ENCODE peak calls at places on chromosomes 12 and 14, in seven cellular contexts. One of them, this sample, is unnamed.
A peak's percentile ranks its signal among the peaks of the same experiment; 100 is the strongest.

GRCh38 chr12:128075332-128075731 is 191.6 kb upstream of the TMEM132C start:
- DNase-seq in body of pancreas: no peak
- DNase-seq in thyroid gland: no peak
- DNase-seq in NB4: no peak
- DNase-seq in A549: no peak
- DNase-seq in heart left ventricle: no peak
- DNase-seq in tibial nerve: no peak
- DNase-seq in this sample: no peak

GRCh38 chr14:74618078-74618952 is 6.3 kb upstream of the LTBP2 start:
- DNase-seq in body of pancreas: peak; percentile 83
- DNase-seq in thyroid gland: no peak
- DNase-seq in NB4: peak; percentile 80
- DNase-seq in A549: peak; percentile 48
- DNase-seq in heart left ventricle: no peak
- DNase-seq in tibial nerve: peak; percentile 82
- DNase-seq in this sample: no peak

GRCh38 chr12:102912258-102912657 is 4.8 kb downstream of the PAH start:
- DNase-seq in body of pancreas: no peak
- DNase-seq in thyroid gland: no peak
- DNase-seq in NB4: no peak
- DNase-seq in A549: no peak
- DNase-seq in heart left ventricle: no peak
- DNase-seq in tibial nerve: no peak
- DNase-seq in this sample: no peak

GRCh38 chr12:119025786-119026185 is 44.4 kb downstream of the SRRM4 start:
- DNase-seq in body of pancreas: no peak
- DNase-seq in thyroid gland: no peak
- DNase-seq in NB4: no peak
- DNase-seq in A549: no peak
- DNase-seq in heart left ventricle: no peak
- DNase-seq in tibial nerve: no peak
- DNase-seq in this sample: no peak

GRCh38 chr14:61260939-61261776 is 20.0 kb downstream of the TMEM30B start:
- DNase-seq in body of pancreas: peak; percentile 33
- DNase-seq in thyroid gland: no peak
- DNase-seq in NB4: no peak
- DNase-seq in A549: no peak
- DNase-seq in heart left ventricle: no peak
- DNase-seq in tibial nerve: no peak
- DNase-seq in this sample: no peak

GRCh38 chr14:69358233-69358963 is 39.7 kb downstream of the ERH start:
- DNase-seq in body of pancreas: no peak
- DNase-seq in thyroid gland: no peak
- DNase-seq in NB4: no peak
- DNase-seq in A549: no peak
- DNase-seq in heart left ventricle: no peak
- DNase-seq in tibial nerve: no peak
- DNase-seq in this sample: no peak

GRCh38 chr14:102262894-102263462 is 42.0 kb downstream of the MOK start:
- DNase-seq in body of pancreas: no peak
- DNase-seq in thyroid gland: no peak
- DNase-seq in NB4: peak; percentile 70
- DNase-seq in A549: peak; percentile 33
- DNase-seq in heart left ventricle: no peak
- DNase-seq in tibial nerve: no peak
- DNase-seq in this sample: no peak

GRCh38 chr12:31008241-31008711 is 65.4 kb upstream of the DDX11 start:
- DNase-seq in body of pancreas: no peak
- DNase-seq in thyroid gland: no peak
- DNase-seq in NB4: no peak
- DNase-seq in A549: no peak
- DNase-seq in heart left ventricle: no peak
- DNase-seq in tibial nerve: no peak
- DNase-seq in this sample: no peak

GRCh38 chr14:49489341-49489740 is 96.8 kb downstream of the RPS29 start:
- DNase-seq in body of pancreas: no peak
- DNase-seq in thyroid gland: no peak
- DNase-seq in NB4: no peak
- DNase-seq in A549: no peak
- DNase-seq in heart left ventricle: no peak
- DNase-seq in tibial nerve: no peak
- DNase-seq in this sample: no peak

GRCh38 chr12:129067482-129067881 is 214.2 kb downstream of the GLT1D1 start:
- DNase-seq in body of pancreas: no peak
- DNase-seq in thyroid gland: no peak
- DNase-seq in NB4: peak; percentile 22
- DNase-seq in A549: no peak
- DNase-seq in heart left ventricle: no peak
- DNase-seq in tibial nerve: no peak
- DNase-seq in this sample: no peak

GRCh38 chr14:56797569-56798446 is 12.5 kb downstream of the OTX2 start:
- DNase-seq in body of pancreas: no peak
- DNase-seq in thyroid gland: no peak
- DNase-seq in NB4: no peak
- DNase-seq in A549: no peak
- DNase-seq in heart left ventricle: no peak
- DNase-seq in tibial nerve: no peak
- DNase-seq in this sample: no peak

GRCh38 chr14:105192866-105193731 is 12.0 kb upstream of the NUDT14 start:
- DNase-seq in body of pancreas: no peak
- DNase-seq in thyroid gland: no peak
- DNase-seq in NB4: peak; percentile 55
- DNase-seq in A549: no peak
- DNase-seq in heart left ventricle: no peak
- DNase-seq in tibial nerve: no peak
- DNase-seq in this sample: no peak

GRCh38 chr14:94180655-94181271 is 6.6 kb downstream of the PPP4R4 start:
- DNase-seq in body of pancreas: no peak
- DNase-seq in thyroid gland: no peak
- DNase-seq in NB4: peak; percentile 66
- DNase-seq in A549: peak; percentile 18
- DNase-seq in heart left ventricle: no peak
- DNase-seq in tibial nerve: no peak
- DNase-seq in this sample: no peak

GRCh38 chr12:104975621-104976343 is 10.3 kb upstream of the NOPCHAP1 start:
- DNase-seq in body of pancreas: no peak
- DNase-seq in thyroid gland: no peak
- DNase-seq in NB4: peak; percentile 73
- DNase-seq in A549: no peak
- DNase-seq in heart left ventricle: no peak
- DNase-seq in tibial nerve: no peak
- DNase-seq in this sample: no peak

GRCh38 chr12:106078358-106079025 is 60.3 kb downstream of the NUAK1 start:
- DNase-seq in body of pancreas: no peak
- DNase-seq in thyroid gland: peak; percentile 22
- DNase-seq in NB4: no peak
- DNase-seq in A549: peak; percentile 51
- DNase-seq in heart left ventricle: peak; percentile 72
- DNase-seq in tibial nerve: peak; percentile 38
- DNase-seq in this sample: peak; percentile 64

GRCh38 chr14:90456551-90456950 is 59.7 kb downstream of the CALM1 start:
- DNase-seq in body of pancreas: no peak
- DNase-seq in thyroid gland: no peak
- DNase-seq in NB4: no peak
- DNase-seq in A549: no peak
- DNase-seq in heart left ventricle: no peak
- DNase-seq in tibial nerve: no peak
- DNase-seq in this sample: no peak

GRCh38 chr12:95646781-95647184 is 95.5 kb upstream of the USP44 start:
- DNase-seq in body of pancreas: no peak
- DNase-seq in thyroid gland: peak; percentile 54
- DNase-seq in NB4: no peak
- DNase-seq in A549: no peak
- DNase-seq in heart left ventricle: no peak
- DNase-seq in tibial nerve: no peak
- DNase-seq in this sample: no peak

GRCh38 chr14:64675246-64675645 is 29.0 kb upstream of the PLEKHG3 start:
- DNase-seq in body of pancreas: no peak
- DNase-seq in thyroid gland: peak; percentile 18
- DNase-seq in NB4: no peak
- DNase-seq in A549: no peak
- DNase-seq in heart left ventricle: no peak
- DNase-seq in tibial nerve: no peak
- DNase-seq in this sample: no peak

GRCh38 chr14:70856851-70857498 is 47.7 kb upstream of the MAP3K9 start:
- DNase-seq in body of pancreas: no peak
- DNase-seq in thyroid gland: no peak
- DNase-seq in NB4: peak; percentile 68
- DNase-seq in A549: no peak
- DNase-seq in heart left ventricle: no peak
- DNase-seq in tibial nerve: no peak
- DNase-seq in this sample: no peak

GRCh38 chr14:64778114-64778754 is 74.0 kb downstream of the PLEKHG3 start:
- DNase-seq in body of pancreas: peak; percentile 53
- DNase-seq in thyroid gland: peak; percentile 82
- DNase-seq in NB4: no peak
- DNase-seq in A549: no peak
- DNase-seq in heart left ventricle: no peak
- DNase-seq in tibial nerve: no peak
- DNase-seq in this sample: no peak

GRCh38 chr14:71618716-71619115 is 313.5 kb upstream of the RGS6 start:
- DNase-seq in body of pancreas: no peak
- DNase-seq in thyroid gland: no peak
- DNase-seq in NB4: no peak
- DNase-seq in A549: no peak
- DNase-seq in heart left ventricle: no peak
- DNase-seq in tibial nerve: no peak
- DNase-seq in this sample: no peak

GRCh38 chr12:98532687-98533304 is 17.4 kb downstream of the TMPO start:
- DNase-seq in body of pancreas: peak; percentile 30
- DNase-seq in thyroid gland: no peak
- DNase-seq in NB4: peak; percentile 76
- DNase-seq in A549: peak; percentile 49
- DNase-seq in heart left ventricle: no peak
- DNase-seq in tibial nerve: no peak
- DNase-seq in this sample: no peak

GRCh38 chr12:124328116-124328515 is 33.2 kb downstream of the RFLNA start:
- DNase-seq in body of pancreas: no peak
- DNase-seq in thyroid gland: no peak
- DNase-seq in NB4: no peak
- DNase-seq in A549: no peak
- DNase-seq in heart left ventricle: no peak
- DNase-seq in tibial nerve: no peak
- DNase-seq in this sample: no peak

GRCh38 chr14:23444314-23444713 is 8.9 kb upstream of the MYH7 start:
- DNase-seq in body of pancreas: no peak
- DNase-seq in thyroid gland: no peak
- DNase-seq in NB4: no peak
- DNase-seq in A549: no peak
- DNase-seq in heart left ventricle: no peak
- DNase-seq in tibial nerve: no peak
- DNase-seq in this sample: no peak

GRCh38 chr14:23445773-23446172 is 10.3 kb upstream of the MYH7 start:
- DNase-seq in body of pancreas: no peak
- DNase-seq in thyroid gland: no peak
- DNase-seq in NB4: no peak
- DNase-seq in A549: no peak
- DNase-seq in heart left ventricle: no peak
- DNase-seq in tibial nerve: no peak
- DNase-seq in this sample: no peak

GRCh38 chr14:23442721-23443356 is 7.4 kb upstream of the MYH7 start:
- DNase-seq in body of pancreas: no peak
- DNase-seq in thyroid gland: no peak
- DNase-seq in NB4: no peak
- DNase-seq in A549: no peak
- DNase-seq in heart left ventricle: no peak
- DNase-seq in tibial nerve: no peak
- DNase-seq in this sample: no peak

GRCh38 chr14:23443411-23443812 is 8.0 kb upstream of the MYH7 start:
- DNase-seq in body of pancreas: no peak
- DNase-seq in thyroid gland: no peak
- DNase-seq in NB4: no peak
- DNase-seq in A549: no peak
- DNase-seq in heart left ventricle: no peak
- DNase-seq in tibial nerve: no peak
- DNase-seq in this sample: no peak

DNA sequence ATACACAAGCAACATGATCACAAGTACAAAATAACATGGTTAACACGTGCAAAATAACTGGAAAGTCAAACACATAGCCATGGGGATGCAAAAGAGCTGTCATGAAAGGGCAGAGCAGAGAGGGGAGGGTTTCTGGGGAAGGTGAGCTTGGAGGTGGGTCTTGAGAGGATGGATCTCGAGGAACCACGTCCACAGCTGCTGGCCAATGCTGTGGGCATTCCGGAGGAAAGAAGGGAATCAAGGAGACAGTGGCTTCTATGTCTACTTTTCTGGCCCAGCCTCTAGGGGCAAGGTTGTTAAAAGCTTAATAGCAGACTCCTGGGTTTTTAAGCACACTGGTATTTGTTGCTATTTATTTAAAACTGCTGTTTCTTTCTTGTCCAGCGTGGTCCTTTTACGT is 8.4 kb upstream of the MYH7 start:
- DNase-seq in body of pancreas: no peak
- DNase-seq in thyroid gland: no peak
- DNase-seq in NB4: no peak
- DNase-seq in A549: no peak
- DNase-seq in heart left ventricle: no peak
- DNase-seq in tibial nerve: no peak
- DNase-seq in this sample: no peak
- H3K4me3 ChIP-seq in body of pancreas: no peak overlapping the region
- H3K4me3 ChIP-seq in thyroid gland: no peak overlapping the region
- H3K4me3 ChIP-seq in NB4: no peak overlapping the region
- H3K4me3 ChIP-seq in A549: no peak overlapping the region
- H3K4me3 ChIP-seq in heart left ventricle: no peak overlapping the region
- H3K4me3 ChIP-seq in tibial nerve: no peak overlapping the region
- H3K4me3 ChIP-seq in this sample: no peak overlapping the region

DNA sequence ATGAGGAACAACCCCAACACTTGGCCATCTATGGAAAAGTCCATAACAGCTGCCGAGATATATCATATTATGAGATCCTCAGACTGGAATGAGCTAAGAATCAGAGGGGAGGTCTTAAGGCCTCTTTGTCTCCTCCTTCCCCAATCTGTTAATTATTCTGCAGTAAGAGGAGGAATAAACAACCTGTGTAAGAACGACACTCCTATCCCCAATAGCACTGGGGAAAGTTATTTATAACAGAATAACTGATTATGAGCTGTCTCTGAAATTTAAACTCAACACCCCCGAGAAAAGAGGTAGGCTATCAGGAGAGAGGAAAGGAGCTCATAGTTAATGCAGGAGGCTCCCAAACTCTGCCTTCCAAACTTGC is 68.0 kb downstream of the NIN start:
- DNase-seq in body of pancreas: no peak
- DNase-seq in thyroid gland: no peak
- DNase-seq in NB4: no peak
- DNase-seq in A549: no peak
- DNase-seq in heart left ventricle: no peak
- DNase-seq in tibial nerve: no peak
- DNase-seq in this sample: no peak
- TF ChIP-seq POLR2A in body of pancreas: no peak
- TF ChIP-seq POLR2A in thyroid gland: no peak
- TF ChIP-seq POLR2A in NB4: no peak
- TF ChIP-seq POLR2A in A549: no peak
- TF ChIP-seq POLR2A in heart left ventricle: no peak
- TF ChIP-seq POLR2A in tibial nerve: no peak
- TF ChIP-seq POLR2A in this sample: no peak

GRCh38 chr12:68813242-68813593 is 5.2 kb downstream of the MDM2 start:
- DNase-seq in body of pancreas: no peak
- DNase-seq in thyroid gland: no peak
- DNase-seq in NB4: no peak
- DNase-seq in A549: no peak
- DNase-seq in heart left ventricle: no peak
- DNase-seq in tibial nerve: no peak
- DNase-seq in this sample: no peak
- H3K4me3 ChIP-seq in body of pancreas: no peak overlapping the region
- H3K4me3 ChIP-seq in thyroid gland: no peak overlapping the region
- H3K4me3 ChIP-seq in NB4: peak overlapping the region; percentile 6
- H3K4me3 ChIP-seq in A549: peak overlapping the region; percentile 88
- H3K4me3 ChIP-seq in heart left ventricle: no peak overlapping the region
- H3K4me3 ChIP-seq in tibial nerve: no peak overlapping the region
- H3K4me3 ChIP-seq in this sample: no peak overlapping the region

GRCh38 chr12:52980773-52981423 is 25.4 kb upstream of the EIF4B start:
- DNase-seq in body of pancreas: peak; percentile 96
- DNase-seq in thyroid gland: peak; percentile 97
- DNase-seq in NB4: peak; percentile 92
- DNase-seq in A549: peak; percentile 89
- DNase-seq in heart left ventricle: peak; percentile 85
- DNase-seq in tibial nerve: peak; percentile 90
- DNase-seq in this sample: peak; percentile 82
- TF ChIP-seq POLR2A in body of pancreas: no peak
- TF ChIP-seq POLR2A in thyroid gland: peak; percentile 63
- TF ChIP-seq POLR2A in NB4: no peak
- TF ChIP-seq POLR2A in A549: no peak
- TF ChIP-seq POLR2A in heart left ventricle: no peak
- TF ChIP-seq POLR2A in tibial nerve: no peak
- TF ChIP-seq POLR2A in this sample: no peak

This sample was measured in uterus.